ENCODE peak calls at places on chromosomes 7 and 10, in eight cellular contexts. X is astrocyte of the cerebellum, B is Calu3, R is fibroblast of the aortic adventitia, P is cardiac fibroblast, Q is PC-3, G is foreskin keratinocyte, A is body of pancreas. H is an unnamed sample.

GRCh38 chr10:68561804-68562649 is 1.9 kb downstream of the TET1 start:
- DNase-seq in X (no peak), B (no peak), R (no peak), P (no peak), Q (no peak), G (no peak), A (no peak), H (no peak)

GRCh38 chr7:24701232-24701898 is 55.9 kb downstream of the GSDME start:
- DNase-seq in X (peak), B (peak), R (peak), P (peak), Q (peak), G (peak), A (no peak), H (peak)

GRCh38 chr7:1941464-1942025 is 271.5 kb downstream of the ELFN1 start:
- DNase-seq in X (no peak), B (no peak), R (no peak), P (no peak), Q (no peak), G (no peak), A (no peak), H (no peak)

GRCh38 chr10:58695022-58695421 is 182.3 kb downstream of the BICC1 start:
- DNase-seq in X (no peak), B (no peak), R (peak), P (no peak), Q (no peak), G (no peak), A (no peak), H (no peak)

GRCh38 chr10:7787150-7787856 is 490 bp downstream of the KIN start:
- DNase-seq in X (no peak), B (peak), R (peak), P (peak), Q (no peak), G (no peak), A (no peak), H (peak)

GRCh38 chr10:61859786-61860185 is 41.7 kb upstream of the ARID5B start:
- DNase-seq in X (no peak), B (no peak), R (no peak), P (no peak), Q (peak), G (no peak), A (no peak), H (no peak)

GRCh38 chr7:2978403-2978802 is 65.3 kb downstream of the CARD11 start:
- DNase-seq in X (no peak), B (no peak), R (no peak), P (no peak), Q (peak), G (no peak), A (peak), H (no peak)

GRCh38 chr7:111679944-111680343 is 117.7 kb upstream of the IMMP2L start:
- DNase-seq in X (no peak), B (no peak), R (peak), P (no peak), Q (peak), G (no peak), A (no peak), H (no peak)

GRCh38 chr7:33750177-33750576 is 155.2 kb upstream of the BMPER start:
- DNase-seq in X (peak), B (no peak), R (peak), P (peak), Q (no peak), G (no peak), A (no peak), H (peak)

GRCh38 chr10:129743738-129744133 is 220.3 kb downstream of the EBF3 start:
- DNase-seq in X (no peak), B (no peak), R (no peak), P (no peak), Q (no peak), G (no peak), A (peak), H (no peak)

GRCh38 chr10:60031664-60032063 is 125.3 kb upstream of the CCDC6 start:
- DNase-seq in X (no peak), B (no peak), R (peak), P (no peak), Q (peak), G (no peak), A (no peak), H (no peak)

GRCh38 chr7:2641406-2642393 is 9.9 kb downstream of the TTYH3 start:
- DNase-seq in X (peak), B (no peak), R (peak), P (peak), Q (no peak), G (no peak), A (peak), H (peak)

GRCh38 chr10:5963591-5963990 is 13.8 kb downstream of the IL15RA start:
- DNase-seq in X (no peak), B (no peak), R (no peak), P (no peak), Q (no peak), G (no peak), A (no peak), H (no peak)

GRCh38 chr10:100969175-100970075 is at the start of gene SEMA4G:
- DNase-seq in X (no peak), B (peak), R (peak), P (peak), Q (peak), G (no peak), A (peak), H (no peak)

GRCh38 chr7:73429622-73430505 is 3.7 kb upstream of the FZD9 start:
- DNase-seq in X (no peak), B (no peak), R (no peak), P (no peak), Q (no peak), G (no peak), A (no peak), H (no peak)

GRCh38 chr10:27192284-27192683 is 37.1 kb downstream of the MASTL start:
- DNase-seq in X (peak), B (peak), R (peak), P (peak), Q (peak), G (peak), A (no peak), H (peak)

GRCh38 chr7:47472444-47473157 is 109.3 kb downstream of the TNS3 start:
- DNase-seq in X (no peak), B (no peak), R (no peak), P (no peak), Q (no peak), G (no peak), A (no peak), H (no peak)

GRCh38 chr10:28020080-28020860 is 21.4 kb upstream of the ODAD2 start:
- DNase-seq in X (no peak), B (no peak), R (no peak), P (no peak), Q (no peak), G (no peak), A (no peak), H (no peak)

GRCh38 chr7:11239311-11239710 is 265.6 kb downstream of the PHF14 start:
- DNase-seq in X (no peak), B (no peak), R (peak), P (peak), Q (peak), G (no peak), A (no peak), H (no peak)

GRCh38 chr7:36526720-36527548 is 137.3 kb downstream of the ANLN start:
- DNase-seq in X (peak), B (peak), R (peak), P (peak), Q (peak), G (peak), A (no peak), H (peak)

GRCh38 chr10:15265076-15265475 is 96.6 kb upstream of the NMT2 start:
- DNase-seq in X (no peak), B (no peak), R (peak), P (peak), Q (no peak), G (no peak), A (no peak), H (no peak)

GRCh38 chr10:132570771-132571564 is 33.4 kb downstream of the INPP5A start:
- DNase-seq in X (no peak), B (no peak), R (no peak), P (no peak), Q (no peak), G (peak), A (no peak), H (no peak)

GRCh38 chr10:106440355-106440754 is 724.2 kb downstream of the SORCS1 start:
- DNase-seq in X (peak), B (no peak), R (peak), P (no peak), Q (peak), G (no peak), A (no peak), H (no peak)

GRCh38 chr10:116848912-116849270 is 408 bp upstream of the ENO4 start:
- DNase-seq in X (no peak), B (no peak), R (no peak), P (peak), Q (no peak), G (no peak), A (no peak), H (no peak)

GRCh38 chr10:30028006-30028441 is 31.4 kb downstream of the JCAD start:
- DNase-seq in X (no peak), B (no peak), R (peak), P (peak), Q (no peak), G (no peak), A (peak), H (no peak)

GRCh38 chr7:112877671-112878460 is 87.7 kb upstream of the TMEM168 start:
- DNase-seq in X (no peak), B (no peak), R (peak), P (peak), Q (no peak), G (no peak), A (no peak), H (peak)

GRCh38 chr10:63256047-63256773 is 123.1 kb downstream of the NRBF2 start:
- DNase-seq in X (no peak), B (no peak), R (peak), P (peak), Q (no peak), G (no peak), A (no peak), H (no peak)

GRCh38 chr10:78044699-78045098 is 11.0 kb downstream of the RPS24 start:
- DNase-seq in X (no peak), B (no peak), R (no peak), P (peak), Q (peak), G (no peak), A (no peak), H (peak)

GRCh38 chr7:14854471-14854870 is 48.1 kb downstream of the DGKB start:
- DNase-seq in X (no peak), B (no peak), R (no peak), P (no peak), Q (no peak), G (no peak), A (no peak), H (no peak)

GRCh38 chr10:131648386-131649020 is 252.3 kb upstream of the PPP2R2D start:
- DNase-seq in X (no peak), B (no peak), R (no peak), P (no peak), Q (no peak), G (no peak), A (no peak), H (no peak)

GRCh38 chr7:40704172-40704571 is 569.4 kb downstream of the SUGCT start:
- DNase-seq in X (no peak), B (no peak), R (no peak), P (no peak), Q (no peak), G (no peak), A (no peak), H (no peak)
- TF ChIP-seq CTCF in X (peak), B (no peak), R (no peak), P (peak), Q (peak), G (no peak), A (no peak), H (peak)

GRCh38 chr7:127245582-127245981 is 7.2 kb downstream of the GRM8 start:
- DNase-seq in X (no peak), B (no peak), R (no peak), P (no peak), Q (no peak), G (no peak), A (no peak), H (no peak)

DNA sequence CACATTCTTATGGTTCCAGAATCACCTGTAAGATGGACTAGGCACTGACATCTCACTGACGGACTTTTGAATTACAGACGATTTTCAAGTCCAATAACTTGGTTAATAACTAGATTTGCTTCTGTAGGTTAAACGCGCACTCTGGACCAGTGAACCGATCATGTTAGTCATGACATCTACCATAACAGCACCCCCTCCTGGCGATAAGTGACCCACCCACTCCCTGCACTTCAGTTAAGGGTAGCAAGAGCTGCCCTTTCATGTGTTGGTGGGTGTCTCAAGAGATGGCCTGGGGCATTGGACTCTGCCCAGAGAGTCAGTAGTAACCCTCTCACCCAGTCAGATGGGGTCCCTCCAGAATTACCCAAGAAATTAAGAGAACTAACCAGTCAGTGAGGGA is 12.9 kb downstream of the GRM8 start:
- DNase-seq in X (no peak), B (no peak), R (no peak), P (no peak), Q (no peak), G (no peak), A (no peak), H (no peak)
- TF ChIP-seq CTCF in X (no peak), B (no peak), R (no peak), P (no peak), Q (peak), G (no peak), A (peak), H (no peak)

GRCh38 chr10:17409170-17409733 is 45.1 kb downstream of the ST8SIA6 start:
- DNase-seq in X (no peak), B (no peak), R (peak), P (peak), Q (peak), G (no peak), A (no peak), H (peak)
- TF ChIP-seq CTCF in X (peak), B (no peak), R (peak), P (peak), Q (peak), G (peak), A (peak), H (peak)

GRCh38 chr7:142319970-142320369 is 62.1 kb upstream of the PRSS58 start:
- DNase-seq in X (no peak), B (peak), R (no peak), P (no peak), Q (peak), G (no peak), A (no peak), H (no peak)
- TF ChIP-seq CTCF in X (peak), B (peak), R (peak), P (peak), Q (peak), G (peak), A (no peak), H (peak)

GRCh38 chr7:132004528-132004927 is 448.1 kb upstream of the PODXL start:
- DNase-seq in X (peak), B (no peak), R (peak), P (peak), Q (no peak), G (no peak), A (no peak), H (peak)
- TF ChIP-seq CTCF in X (peak), B (no peak), R (peak), P (no peak), Q (no peak), G (peak), A (no peak), H (peak)

GRCh38 chr7:149872419-149873073 is 1.2 kb upstream of the ATP6V0E2 start:
- DNase-seq in X (peak), B (peak), R (peak), P (peak), Q (peak), G (peak), A (peak), H (peak)
- TF ChIP-seq CTCF in X (peak), B (no peak), R (peak), P (peak), Q (peak), G (peak), A (peak), H (peak)